ENCODE peak calls at places on chromosomes 3 and 15, in seven cellular contexts. One of them, this sample, is unnamed.

GRCh38 chr15:92161039-92161670 is 232.5 kb upstream of the ST8SIA2 start:
- DNase-seq in EL: no peak
- DNase-seq in iris pigment epithelial cell: no peak
- DNase-seq in bronchial epithelial cell: no peak
- DNase-seq in endothelial cell: no peak
- DNase-seq in globus pallidus: no peak
- DNase-seq in HTR-8/SVneo: no peak
- DNase-seq in this sample: no peak

GRCh38 chr3:13600950-13601691 is 52.2 kb downstream of the FBLN2 start:
- DNase-seq in iris pigment epithelial cell: peak
- DNase-seq in EL: peak
- DNase-seq in bronchial epithelial cell: peak
- DNase-seq in HTR-8/SVneo: peak
- DNase-seq in endothelial cell: no peak
- DNase-seq in globus pallidus: no peak
- DNase-seq in this sample: peak

GRCh38 chr3:58306662-58307286 is 454 bp downstream of the HTD2 start:
- DNase-seq in endothelial cell: peak
- DNase-seq in iris pigment epithelial cell: peak
- DNase-seq in globus pallidus: no peak
- DNase-seq in bronchial epithelial cell: peak
- DNase-seq in HTR-8/SVneo: no peak
- DNase-seq in EL: peak
- DNase-seq in this sample: peak

GRCh38 chr3:33202581-33203457 is 15.8 kb downstream of the SUSD5 start:
- DNase-seq in EL: no peak
- DNase-seq in endothelial cell: no peak
- DNase-seq in globus pallidus: no peak
- DNase-seq in bronchial epithelial cell: no peak
- DNase-seq in HTR-8/SVneo: no peak
- DNase-seq in iris pigment epithelial cell: no peak
- DNase-seq in this sample: no peak

GRCh38 chr3:5250467-5251195 is 63.1 kb downstream of the EDEM1 start:
- DNase-seq in HTR-8/SVneo: no peak
- DNase-seq in endothelial cell: no peak
- DNase-seq in EL: no peak
- DNase-seq in bronchial epithelial cell: peak
- DNase-seq in iris pigment epithelial cell: no peak
- DNase-seq in globus pallidus: no peak
- DNase-seq in this sample: no peak

GRCh38 chr3:48400824-48401433 is 28.9 kb downstream of the FBXW12 start:
- DNase-seq in EL: peak
- DNase-seq in bronchial epithelial cell: peak
- DNase-seq in globus pallidus: peak
- DNase-seq in iris pigment epithelial cell: peak
- DNase-seq in HTR-8/SVneo: peak
- DNase-seq in endothelial cell: peak
- DNase-seq in this sample: peak

GRCh38 chr3:35663471-35663870 is 24.1 kb downstream of the ARPP21 start:
- DNase-seq in HTR-8/SVneo: no peak
- DNase-seq in bronchial epithelial cell: no peak
- DNase-seq in EL: no peak
- DNase-seq in endothelial cell: no peak
- DNase-seq in globus pallidus: no peak
- DNase-seq in iris pigment epithelial cell: no peak
- DNase-seq in this sample: no peak

GRCh38 chr3:16294854-16295253 is 29.8 kb downstream of the OXNAD1 start:
- DNase-seq in endothelial cell: no peak
- DNase-seq in iris pigment epithelial cell: no peak
- DNase-seq in EL: no peak
- DNase-seq in bronchial epithelial cell: no peak
- DNase-seq in HTR-8/SVneo: no peak
- DNase-seq in globus pallidus: no peak
- DNase-seq in this sample: no peak

GRCh38 chr15:93656041-93656440 is 567.0 kb upstream of the RGMA start:
- DNase-seq in globus pallidus: no peak
- DNase-seq in iris pigment epithelial cell: no peak
- DNase-seq in endothelial cell: no peak
- DNase-seq in EL: no peak
- DNase-seq in bronchial epithelial cell: peak
- DNase-seq in HTR-8/SVneo: no peak
- DNase-seq in this sample: no peak

GRCh38 chr3:9111349-9112265 is 137.8 kb downstream of the SRGAP3 start:
- DNase-seq in HTR-8/SVneo: no peak
- DNase-seq in endothelial cell: peak
- DNase-seq in EL: no peak
- DNase-seq in bronchial epithelial cell: no peak
- DNase-seq in globus pallidus: peak
- DNase-seq in iris pigment epithelial cell: no peak
- DNase-seq in this sample: peak

GRCh38 chr3:901953-902778 is 190.7 kb upstream of the CNTN6 start:
- DNase-seq in iris pigment epithelial cell: peak
- DNase-seq in bronchial epithelial cell: peak
- DNase-seq in HTR-8/SVneo: no peak
- DNase-seq in globus pallidus: no peak
- DNase-seq in endothelial cell: no peak
- DNase-seq in EL: peak
- DNase-seq in this sample: no peak

GRCh38 chr15:100879461-100880138 is at the start of gene ALDH1A3:
- DNase-seq in EL: peak
- DNase-seq in endothelial cell: peak
- DNase-seq in bronchial epithelial cell: peak
- DNase-seq in globus pallidus: no peak
- DNase-seq in iris pigment epithelial cell: peak
- DNase-seq in HTR-8/SVneo: peak
- DNase-seq in this sample: peak

GRCh38 chr3:180354214-180354613 is 247.7 kb upstream of the TTC14 start:
- DNase-seq in HTR-8/SVneo: no peak
- DNase-seq in globus pallidus: no peak
- DNase-seq in bronchial epithelial cell: no peak
- DNase-seq in iris pigment epithelial cell: no peak
- DNase-seq in endothelial cell: no peak
- DNase-seq in EL: no peak
- DNase-seq in this sample: no peak

GRCh38 chr3:195103623-195104022 is 167.3 kb downstream of the XXYLT1 start:
- DNase-seq in globus pallidus: no peak
- DNase-seq in bronchial epithelial cell: no peak
- DNase-seq in endothelial cell: no peak
- DNase-seq in iris pigment epithelial cell: no peak
- DNase-seq in EL: no peak
- DNase-seq in HTR-8/SVneo: no peak
- DNase-seq in this sample: no peak

GRCh38 chr15:36887214-36888017 is 212.9 kb downstream of the MEIS2 start:
- DNase-seq in endothelial cell: no peak
- DNase-seq in iris pigment epithelial cell: no peak
- DNase-seq in bronchial epithelial cell: no peak
- DNase-seq in globus pallidus: no peak
- DNase-seq in EL: peak
- DNase-seq in HTR-8/SVneo: no peak
- DNase-seq in this sample: no peak

GRCh38 chr3:107833722-107834416 is 257.0 kb downstream of the CD47 start:
- DNase-seq in endothelial cell: no peak
- DNase-seq in iris pigment epithelial cell: no peak
- DNase-seq in bronchial epithelial cell: no peak
- DNase-seq in EL: no peak
- DNase-seq in globus pallidus: no peak
- DNase-seq in HTR-8/SVneo: no peak
- DNase-seq in this sample: no peak

GRCh38 chr3:139310474-139310933 is 33.3 kb upstream of the MRPS22 start:
- DNase-seq in EL: peak
- DNase-seq in bronchial epithelial cell: peak
- DNase-seq in iris pigment epithelial cell: peak
- DNase-seq in globus pallidus: no peak
- DNase-seq in HTR-8/SVneo: peak
- DNase-seq in endothelial cell: no peak
- DNase-seq in this sample: peak

GRCh38 chr3:125440559-125440955 is 65.4 kb upstream of the ZNF148 start:
- DNase-seq in EL: no peak
- DNase-seq in globus pallidus: no peak
- DNase-seq in iris pigment epithelial cell: peak
- DNase-seq in endothelial cell: no peak
- DNase-seq in bronchial epithelial cell: no peak
- DNase-seq in HTR-8/SVneo: no peak
- DNase-seq in this sample: no peak

GRCh38 chr3:167184511-167184910 is 195.6 kb downstream of the ZBBX start:
- DNase-seq in endothelial cell: no peak
- DNase-seq in EL: no peak
- DNase-seq in globus pallidus: no peak
- DNase-seq in iris pigment epithelial cell: no peak
- DNase-seq in bronchial epithelial cell: no peak
- DNase-seq in HTR-8/SVneo: no peak
- DNase-seq in this sample: no peak

GRCh38 chr3:158430968-158431367 is 140.0 kb upstream of the MLF1 start:
- DNase-seq in globus pallidus: no peak
- DNase-seq in bronchial epithelial cell: no peak
- DNase-seq in HTR-8/SVneo: no peak
- DNase-seq in iris pigment epithelial cell: peak
- DNase-seq in EL: no peak
- DNase-seq in endothelial cell: no peak
- DNase-seq in this sample: peak

GRCh38 chr3:18080198-18080689 is 337.8 kb upstream of the TBC1D5 start:
- DNase-seq in globus pallidus: no peak
- DNase-seq in HTR-8/SVneo: no peak
- DNase-seq in EL: peak
- DNase-seq in endothelial cell: no peak
- DNase-seq in bronchial epithelial cell: peak
- DNase-seq in iris pigment epithelial cell: no peak
- DNase-seq in this sample: peak

GRCh38 chr3:17039579-17039978 is 154.8 kb downstream of the PLCL2 start:
- DNase-seq in EL: peak
- DNase-seq in bronchial epithelial cell: peak
- DNase-seq in HTR-8/SVneo: peak
- DNase-seq in globus pallidus: no peak
- DNase-seq in endothelial cell: no peak
- DNase-seq in iris pigment epithelial cell: peak
- DNase-seq in this sample: peak

GRCh38 chr3:156693166-156693565 is 18.8 kb downstream of the TIPARP start:
- DNase-seq in globus pallidus: no peak
- DNase-seq in bronchial epithelial cell: peak
- DNase-seq in HTR-8/SVneo: no peak
- DNase-seq in endothelial cell: no peak
- DNase-seq in EL: peak
- DNase-seq in iris pigment epithelial cell: peak
- DNase-seq in this sample: peak

GRCh38 chr3:23484386-23484785 is 281.3 kb downstream of the UBE2E2 start:
- DNase-seq in bronchial epithelial cell: no peak
- DNase-seq in iris pigment epithelial cell: peak
- DNase-seq in endothelial cell: no peak
- DNase-seq in EL: no peak
- DNase-seq in HTR-8/SVneo: no peak
- DNase-seq in globus pallidus: no peak
- DNase-seq in this sample: no peak

GRCh38 chr3:162147996-162148395 is 651.4 kb downstream of the OTOL1 start:
- DNase-seq in EL: no peak
- DNase-seq in bronchial epithelial cell: no peak
- DNase-seq in globus pallidus: no peak
- DNase-seq in HTR-8/SVneo: no peak
- DNase-seq in endothelial cell: no peak
- DNase-seq in iris pigment epithelial cell: no peak
- DNase-seq in this sample: no peak

GRCh38 chr3:97744289-97744688 is 20.3 kb upstream of the ARL6 start:
- DNase-seq in globus pallidus: no peak
- DNase-seq in HTR-8/SVneo: no peak
- DNase-seq in endothelial cell: no peak
- DNase-seq in bronchial epithelial cell: no peak
- DNase-seq in iris pigment epithelial cell: no peak
- DNase-seq in EL: no peak
- DNase-seq in this sample: no peak

GRCh38 chr3:172171396-172172075 is 132.2 kb downstream of the FNDC3B start:
- DNase-seq in HTR-8/SVneo: no peak
- DNase-seq in endothelial cell: no peak
- DNase-seq in iris pigment epithelial cell: no peak
- DNase-seq in globus pallidus: no peak
- DNase-seq in bronchial epithelial cell: no peak
- DNase-seq in EL: peak
- DNase-seq in this sample: no peak

GRCh38 chr15:54839379-54839778 is 357.4 kb downstream of the RSL24D1 start:
- DNase-seq in endothelial cell: no peak
- DNase-seq in bronchial epithelial cell: no peak
- DNase-seq in globus pallidus: no peak
- DNase-seq in HTR-8/SVneo: no peak
- DNase-seq in EL: no peak
- DNase-seq in iris pigment epithelial cell: no peak
- DNase-seq in this sample: no peak

GRCh38 chr3:12870942-12871341 is 29.6 kb upstream of the RPL32 start:
- DNase-seq in endothelial cell: no peak
- DNase-seq in bronchial epithelial cell: no peak
- DNase-seq in HTR-8/SVneo: no peak
- DNase-seq in iris pigment epithelial cell: no peak
- DNase-seq in EL: peak
- DNase-seq in globus pallidus: no peak
- DNase-seq in this sample: peak

GRCh38 chr3:129003578-129004112 is 2.5 kb downstream of the EFCC1 start:
- DNase-seq in globus pallidus: no peak
- DNase-seq in EL: no peak
- DNase-seq in iris pigment epithelial cell: no peak
- DNase-seq in bronchial epithelial cell: peak
- DNase-seq in HTR-8/SVneo: no peak
- DNase-seq in endothelial cell: peak
- DNase-seq in this sample: no peak

GRCh38 chr3:13144163-13145023 is 71.2 kb upstream of the IQSEC1 start:
- DNase-seq in HTR-8/SVneo: no peak
- DNase-seq in endothelial cell: no peak
- DNase-seq in EL: no peak
- DNase-seq in iris pigment epithelial cell: no peak
- DNase-seq in bronchial epithelial cell: no peak
- DNase-seq in globus pallidus: peak
- DNase-seq in this sample: no peak

GRCh38 chr3:42503251-42503924 is 945 bp downstream of the VIPR1 start:
- DNase-seq in iris pigment epithelial cell: no peak
- DNase-seq in HTR-8/SVneo: no peak
- DNase-seq in bronchial epithelial cell: no peak
- DNase-seq in endothelial cell: no peak
- DNase-seq in globus pallidus: no peak
- DNase-seq in EL: no peak
- DNase-seq in this sample: no peak

GRCh38 chr3:64074091-64074490 is 50.8 kb upstream of the PSMD6 start:
- DNase-seq in EL: peak
- DNase-seq in bronchial epithelial cell: peak
- DNase-seq in HTR-8/SVneo: no peak
- DNase-seq in endothelial cell: no peak
- DNase-seq in iris pigment epithelial cell: peak
- DNase-seq in globus pallidus: no peak
- DNase-seq in this sample: peak

GRCh38 chr15:82805994-82806406 is at the start of gene FSD2:
- DNase-seq in endothelial cell: no peak
- DNase-seq in iris pigment epithelial cell: no peak
- DNase-seq in EL: no peak
- DNase-seq in bronchial epithelial cell: no peak
- DNase-seq in globus pallidus: peak
- DNase-seq in HTR-8/SVneo: no peak
- DNase-seq in this sample: no peak